ENCODE peak calls at places on chromosome 2, in seven cellular contexts. One of them, this sample, is unnamed.
A peak's percentile ranks its signal among the peaks of the same experiment; 100 is the strongest.

GRCh38 chr2:118062048-118062447 is 26.2 kb upstream of the INSIG2 start:
- DNase-seq in heart left ventricle: no peak
- DNase-seq in GM06990: no peak
- DNase-seq in hepatic stellate cell: no peak
- DNase-seq in C1 segment of cervical spinal cord: no peak
- DNase-seq in tibial nerve: no peak
- DNase-seq in nucleus accumbens: no peak
- DNase-seq in this sample: no peak

GRCh38 chr2:226669249-226669648 is 130.4 kb downstream of the IRS1 start:
- DNase-seq in C1 segment of cervical spinal cord: no peak
- DNase-seq in tibial nerve: no peak
- DNase-seq in GM06990: no peak
- DNase-seq in heart left ventricle: no peak
- DNase-seq in hepatic stellate cell: no peak
- DNase-seq in nucleus accumbens: no peak
- DNase-seq in this sample: no peak

GRCh38 chr2:63741884-63742583 is 99.7 kb upstream of the UGP2 start:
- DNase-seq in tibial nerve: no peak
- DNase-seq in hepatic stellate cell: no peak
- DNase-seq in C1 segment of cervical spinal cord: no peak
- DNase-seq in nucleus accumbens: no peak
- DNase-seq in heart left ventricle: no peak
- DNase-seq in GM06990: no peak
- DNase-seq in this sample: no peak

GRCh38 chr2:73852020-73852419 is 23.3 kb downstream of the STAMBP start:
- DNase-seq in nucleus accumbens: no peak
- DNase-seq in tibial nerve: no peak
- DNase-seq in heart left ventricle: no peak
- DNase-seq in C1 segment of cervical spinal cord: no peak
- DNase-seq in GM06990: no peak
- DNase-seq in hepatic stellate cell: peak; percentile 67
- DNase-seq in this sample: no peak

GRCh38 chr2:20916604-20917286 is 93.8 kb upstream of the LDAH start:
- DNase-seq in hepatic stellate cell: no peak
- DNase-seq in heart left ventricle: no peak
- DNase-seq in nucleus accumbens: no peak
- DNase-seq in C1 segment of cervical spinal cord: no peak
- DNase-seq in GM06990: no peak
- DNase-seq in tibial nerve: no peak
- DNase-seq in this sample: no peak

GRCh38 chr2:120231564-120231973 is 8.4 kb upstream of the TMEM185B start:
- DNase-seq in heart left ventricle: no peak
- DNase-seq in nucleus accumbens: no peak
- DNase-seq in GM06990: no peak
- DNase-seq in tibial nerve: no peak
- DNase-seq in C1 segment of cervical spinal cord: no peak
- DNase-seq in hepatic stellate cell: no peak
- DNase-seq in this sample: no peak

GRCh38 chr2:69969126-69969983 is 7.9 kb upstream of the ASPRV1 start:
- DNase-seq in heart left ventricle: no peak
- DNase-seq in nucleus accumbens: no peak
- DNase-seq in C1 segment of cervical spinal cord: no peak
- DNase-seq in GM06990: no peak
- DNase-seq in tibial nerve: no peak
- DNase-seq in hepatic stellate cell: no peak
- DNase-seq in this sample: no peak

GRCh38 chr2:230441188-230441897 is 25.3 kb downstream of the SP100 start:
- DNase-seq in heart left ventricle: no peak
- DNase-seq in C1 segment of cervical spinal cord: no peak
- DNase-seq in hepatic stellate cell: no peak
- DNase-seq in nucleus accumbens: no peak
- DNase-seq in GM06990: no peak
- DNase-seq in tibial nerve: no peak
- DNase-seq in this sample: peak; percentile 27

GRCh38 chr2:65420712-65421431 is 11.5 kb downstream of the SPRED2 start:
- DNase-seq in hepatic stellate cell: peak; percentile 62
- DNase-seq in C1 segment of cervical spinal cord: no peak
- DNase-seq in nucleus accumbens: no peak
- DNase-seq in heart left ventricle: no peak
- DNase-seq in tibial nerve: no peak
- DNase-seq in GM06990: peak; percentile 41
- DNase-seq in this sample: no peak

GRCh38 chr2:215796160-215796559 is 217.2 kb downstream of the MREG start:
- DNase-seq in tibial nerve: no peak
- DNase-seq in GM06990: no peak
- DNase-seq in C1 segment of cervical spinal cord: no peak
- DNase-seq in hepatic stellate cell: no peak
- DNase-seq in heart left ventricle: no peak
- DNase-seq in nucleus accumbens: no peak
- DNase-seq in this sample: no peak

GRCh38 chr2:241902357-241902991 is 32.9 kb downstream of the RTP5 start:
- DNase-seq in tibial nerve: peak; percentile 12
- DNase-seq in hepatic stellate cell: no peak
- DNase-seq in GM06990: no peak
- DNase-seq in heart left ventricle: peak; percentile 25
- DNase-seq in C1 segment of cervical spinal cord: no peak
- DNase-seq in nucleus accumbens: no peak
- DNase-seq in this sample: no peak

GRCh38 chr2:156005531-156005930 is 327.0 kb downstream of the NR4A2 start:
- DNase-seq in heart left ventricle: no peak
- DNase-seq in GM06990: no peak
- DNase-seq in nucleus accumbens: no peak
- DNase-seq in tibial nerve: no peak
- DNase-seq in C1 segment of cervical spinal cord: no peak
- DNase-seq in hepatic stellate cell: no peak
- DNase-seq in this sample: no peak

This sample was measured in breast epithelium.